ENCODE peak calls at places on chromosomes 13 and 19, in seven cellular contexts. W is naive B cell; I is tibial nerve; D is right lobe of liver; A is WERI-Rb-1; E is stimulated activated CD4-positive, alpha-beta T cell treated with anti-CD3 and anti-CD28 coated beads, TNF-alpha, amount 100 ng/mL, for 24 hours; S is ovary. R is an unnamed sample.

GRCh38 chr13:76440568-76440967 is 445.6 kb downstream of the KCTD12 start:
- DNase-seq in W (peak), D (no peak), A (no peak), S (no peak), I (no peak), E (no peak), R (no peak)

GRCh38 chr19:13181747-13182388 is 31.7 kb downstream of the IER2 start:
- DNase-seq in D (no peak), I (no peak), S (peak), E (no peak), W (no peak), A (no peak), R (no peak)

GRCh38 chr13:65292488-65292901 is 1937.6 kb downstream of the PCDH9 start:
- DNase-seq in E (no peak), I (no peak), D (no peak), W (no peak), A (no peak), S (no peak), R (no peak)

GRCh38 chr19:11473725-11474124 is 7.1 kb downstream of the ELAVL3 start:
- DNase-seq in S (no peak), E (no peak), I (no peak), W (no peak), A (no peak), D (no peak), R (no peak)

GRCh38 chr13:95601906-95602305 is 42.6 kb downstream of the DZIP1 start:
- DNase-seq in D (no peak), W (no peak), I (no peak), E (no peak), S (no peak), A (no peak), R (no peak)

GRCh38 chr19:10535613-10536012 is 8.1 kb upstream of the ATG4D start:
- DNase-seq in W (no peak), A (no peak), D (no peak), S (no peak), E (no peak), I (no peak), R (no peak)

GRCh38 chr13:105572401-105572800 is 963.1 kb downstream of the EFNB2 start:
- DNase-seq in S (no peak), I (no peak), E (no peak), A (no peak), D (no peak), W (no peak), R (no peak)

GRCh38 chr19:55173717-55174409 is 6.2 kb downstream of the SYT5 start:
- DNase-seq in W (no peak), A (peak), E (no peak), S (peak), D (no peak), I (no peak), R (peak)

GRCh38 chr19:29858621-29859020 is 46.8 kb downstream of the CCNE1 start:
- DNase-seq in I (no peak), E (no peak), D (peak), A (no peak), S (no peak), W (no peak), R (no peak)

GRCh38 chr19:14544977-14545715 is 15.8 kb downstream of the TECR start:
- DNase-seq in D (peak), I (no peak), S (no peak), A (no peak), W (no peak), E (no peak), R (peak)

GRCh38 chr19:29618871-29619270 is 12.8 kb downstream of the POP4 start:
- DNase-seq in E (no peak), A (no peak), S (no peak), D (no peak), I (no peak), W (no peak), R (no peak)

GRCh38 chr13:24892844-24893243 is 128.9 kb downstream of the RNF17 start:
- DNase-seq in W (no peak), I (no peak), E (no peak), D (no peak), S (no peak), A (no peak), R (no peak)

GRCh38 chr19:37691881-37692504 is 27.6 kb downstream of the ZNF607 start:
- DNase-seq in I (peak), W (peak), D (peak), E (peak), S (peak), A (peak), R (peak)

GRCh38 chr19:43872547-43873336 is 45.6 kb downstream of the ZNF283 start:
- DNase-seq in D (no peak), I (no peak), W (no peak), S (no peak), E (no peak), A (no peak), R (no peak)

GRCh38 chr13:23667750-23668149 is 97.5 kb downstream of the TNFRSF19 start:
- DNase-seq in I (no peak), A (no peak), W (no peak), S (no peak), D (no peak), E (no peak), R (no peak)

GRCh38 chr19:38037151-38037611 is 130.2 kb downstream of the SIPA1L3 start:
- DNase-seq in A (peak), D (no peak), E (no peak), I (no peak), S (no peak), W (no peak), R (peak)

GRCh38 chr19:12703056-12703455 is 6.6 kb upstream of the FBXW9 start:
- DNase-seq in S (no peak), E (no peak), A (peak), W (no peak), D (no peak), I (no peak), R (peak)

GRCh38 chr13:79803939-79804487 is 323.1 kb downstream of the NDFIP2 start:
- DNase-seq in D (no peak), E (no peak), I (no peak), S (no peak), A (no peak), W (no peak), R (no peak)

GRCh38 chr19:3821857-3822364 is 35.7 kb upstream of the MATK start:
- DNase-seq in W (peak), I (peak), E (peak), S (peak), A (peak), D (peak), R (no peak)

GRCh38 chr13:80584785-80585184 is 243.9 kb upstream of the SPRY2 start:
- DNase-seq in A (no peak), S (no peak), E (no peak), W (no peak), I (no peak), D (no peak), R (no peak)

GRCh38 chr19:57280913-57281425 is 684 bp downstream of the ZNF460 start:
- DNase-seq in W (peak), I (no peak), D (no peak), S (peak), E (no peak), A (no peak), R (peak)

GRCh38 chr13:88014527-88014926 is 343.4 kb downstream of the SLITRK5 start:
- DNase-seq in W (no peak), D (no peak), E (no peak), S (no peak), I (no peak), A (no peak), R (no peak)

GRCh38 chr13:37899753-37900152 is 30.2 kb upstream of the TRPC4 start:
- DNase-seq in S (no peak), A (no peak), I (no peak), W (no peak), E (no peak), D (no peak), R (no peak)

GRCh38 chr13:23724196-23724970 is 154.2 kb downstream of the TNFRSF19 start:
- DNase-seq in A (peak), D (no peak), W (no peak), I (no peak), E (no peak), S (no peak), R (peak)